ENCODE peak calls at places on chromosome 7, in four cellular contexts. One of them, this sample, is unnamed.

GRCh38 chr7:140857048-140857447 is 67.7 kb downstream of the BRAF start:
- DNase-seq in A549: no peak
- DNase-seq in suprapubic skin: no peak
- DNase-seq in stomach: no peak
- DNase-seq in this sample: no peak

GRCh38 chr7:150901160-150902035 is 49.1 kb downstream of the AOC1 start:
- DNase-seq in suprapubic skin: no peak
- DNase-seq in A549: no peak
- DNase-seq in stomach: no peak
- DNase-seq in this sample: no peak

GRCh38 chr7:119472398-119473038 is 800.5 kb upstream of the KCND2 start:
- DNase-seq in suprapubic skin: no peak
- DNase-seq in stomach: peak; percentile 66
- DNase-seq in A549: no peak
- DNase-seq in this sample: no peak

GRCh38 chr7:157684157-157684595 is 347.4 kb downstream of the DNAJB6 start:
- DNase-seq in suprapubic skin: no peak
- DNase-seq in A549: no peak
- DNase-seq in stomach: peak; percentile 18
- DNase-seq in this sample: no peak

GRCh38 chr7:5526190-5527037 is 102.8 kb upstream of the TNRC18 start:
- DNase-seq in A549: peak; percentile 66
- DNase-seq in stomach: peak; percentile 60
- DNase-seq in suprapubic skin: no peak
- DNase-seq in this sample: peak; percentile 80

GRCh38 chr7:97734255-97734654 is 2.4 kb downstream of the TAC1 start:
- DNase-seq in suprapubic skin: no peak
- DNase-seq in A549: no peak
- DNase-seq in stomach: no peak
- DNase-seq in this sample: no peak

GRCh38 chr7:41013117-41013516 is 689.8 kb downstream of the INHBA start:
- DNase-seq in stomach: no peak
- DNase-seq in A549: no peak
- DNase-seq in suprapubic skin: no peak
- DNase-seq in this sample: no peak

GRCh38 chr7:71244023-71244422 is 112.1 kb downstream of the GALNT17 start:
- DNase-seq in A549: no peak
- DNase-seq in stomach: no peak
- DNase-seq in suprapubic skin: no peak
- DNase-seq in this sample: no peak

GRCh38 chr7:158019726-158020705 is 567.6 kb downstream of the PTPRN2 start:
- DNase-seq in stomach: peak; percentile 24
- DNase-seq in suprapubic skin: peak; percentile 37
- DNase-seq in A549: no peak
- DNase-seq in this sample: peak; percentile 32

GRCh38 chr7:29806131-29806792 is at the start of gene WIPF3:
- DNase-seq in stomach: peak; percentile 68
- DNase-seq in suprapubic skin: no peak
- DNase-seq in A549: no peak
- DNase-seq in this sample: no peak

GRCh38 chr7:18378989-18379605 is 116.5 kb upstream of the HDAC9 start:
- DNase-seq in stomach: no peak
- DNase-seq in A549: no peak
- DNase-seq in suprapubic skin: no peak
- DNase-seq in this sample: no peak

GRCh38 chr7:137074386-137075030 is 206.1 kb downstream of the CHRM2 start:
- DNase-seq in stomach: no peak
- DNase-seq in A549: no peak
- DNase-seq in suprapubic skin: no peak
- DNase-seq in this sample: no peak

GRCh38 chr7:126495001-126495400 is 757.7 kb downstream of the GRM8 start:
- DNase-seq in A549: no peak
- DNase-seq in suprapubic skin: no peak
- DNase-seq in stomach: no peak
- DNase-seq in this sample: no peak

DNA sequence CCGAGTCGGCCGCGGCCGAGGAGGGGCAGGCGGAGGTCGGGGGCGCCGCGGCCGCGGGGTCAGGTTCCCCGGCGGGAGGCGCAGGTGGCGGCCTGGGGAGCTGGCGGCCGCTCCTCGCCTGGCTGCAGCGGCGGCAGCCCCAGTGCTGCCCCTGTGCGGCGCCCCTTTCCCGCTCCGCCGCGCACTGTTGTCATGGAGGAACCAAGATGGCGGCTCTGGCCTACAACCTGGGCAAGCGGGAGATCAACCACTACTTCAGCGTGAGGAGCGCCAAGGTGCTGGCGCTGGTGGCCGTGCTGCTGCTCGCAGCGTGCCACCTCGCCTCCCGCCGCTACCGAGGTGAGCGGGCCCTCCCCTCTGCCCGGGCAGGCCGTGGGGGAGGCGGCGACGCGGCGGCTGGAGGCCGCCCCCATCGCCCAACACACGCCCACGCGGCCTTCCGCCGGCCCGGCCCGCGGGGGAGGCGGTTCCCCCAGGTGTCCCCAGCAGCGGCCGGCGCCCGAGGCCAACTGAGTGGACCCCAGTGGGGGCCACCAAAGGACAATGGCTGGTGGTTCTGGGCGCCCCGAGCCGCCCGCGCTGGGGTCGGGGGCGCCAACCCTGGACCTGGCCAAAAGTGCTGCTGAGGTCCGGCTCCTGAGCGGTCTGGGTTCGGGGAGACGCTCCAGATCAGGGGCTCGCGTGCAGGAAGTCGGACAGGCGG is 421 bp downstream of the CASD1 start:
- DNase-seq in A549: peak; percentile 84
- DNase-seq in stomach: peak; percentile 72
- DNase-seq in suprapubic skin: peak; percentile 74
- DNase-seq in this sample: peak; percentile 77
- TF ChIP-seq POLR2A in A549: peak; percentile 71
- TF ChIP-seq POLR2A in stomach: no peak
- TF ChIP-seq POLR2A in suprapubic skin: no peak
- TF ChIP-seq POLR2A in this sample: no peak

DNA sequence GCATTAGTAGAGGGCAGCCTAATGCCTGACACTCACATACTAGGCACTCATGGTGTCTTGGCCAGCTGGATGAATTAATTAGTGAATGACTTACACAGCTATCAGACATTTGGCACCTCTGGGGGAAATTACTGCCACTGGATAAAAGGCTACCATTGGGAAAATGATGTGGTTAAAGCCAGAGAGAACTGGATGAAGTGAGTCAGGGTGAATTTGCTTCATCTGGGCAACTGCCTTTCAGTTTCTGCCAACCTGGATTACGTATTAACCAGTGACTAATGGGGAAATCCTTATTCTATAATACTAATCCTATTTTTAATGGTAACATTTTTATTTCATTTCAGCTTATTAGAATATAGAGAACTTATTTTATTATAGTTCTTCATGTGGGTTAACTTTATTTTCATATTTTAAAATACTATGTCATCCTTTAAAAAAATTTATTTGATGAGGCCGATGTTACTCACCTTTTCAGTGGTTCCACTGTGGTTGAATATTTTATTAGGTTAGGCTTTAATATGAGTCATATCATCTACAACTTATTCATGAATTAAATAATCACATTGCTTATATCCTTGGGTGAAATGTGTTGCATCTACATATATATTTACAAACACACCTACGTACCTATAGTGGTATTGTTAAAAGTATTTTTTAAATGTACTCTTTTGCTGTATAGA is 85.6 kb upstream of the CAPZA2 start:
- DNase-seq in A549: peak; percentile 80
- DNase-seq in suprapubic skin: no peak
- DNase-seq in stomach: no peak
- DNase-seq in this sample: no peak
- TF ChIP-seq EP300 in A549: peak; percentile 75
- TF ChIP-seq EP300 in suprapubic skin: no peak
- TF ChIP-seq EP300 in stomach: no peak
- TF ChIP-seq EP300 in this sample: no peak

DNA sequence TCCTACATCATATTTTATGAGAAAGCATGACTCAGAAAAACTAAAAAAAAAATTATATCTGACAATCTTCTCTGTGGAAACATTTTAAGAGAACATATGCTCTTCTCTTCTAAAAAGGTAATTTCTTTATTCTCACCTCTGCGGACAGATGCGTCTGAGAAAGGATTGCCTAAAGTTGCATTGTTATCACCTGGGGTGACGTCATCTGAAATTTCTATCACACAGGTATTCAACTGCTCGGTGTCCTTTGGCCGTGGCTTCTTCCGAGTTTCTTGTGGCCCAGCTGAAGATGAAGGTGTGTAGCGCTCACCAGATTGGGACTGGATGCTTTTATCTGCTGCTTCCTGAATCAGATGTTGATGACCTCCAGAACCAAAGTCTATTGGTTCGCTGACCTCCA is 14.3 kb upstream of the GATAD1 start:
- DNase-seq in stomach: no peak
- DNase-seq in A549: no peak
- DNase-seq in suprapubic skin: no peak
- DNase-seq in this sample: no peak
- H3K4me3 ChIP-seq in stomach: no peak overlapping the region
- H3K4me3 ChIP-seq in A549: no peak overlapping the region
- H3K4me3 ChIP-seq in suprapubic skin: no peak overlapping the region
- H3K4me3 ChIP-seq in this sample: no peak overlapping the region

GRCh38 chr7:105391429-105391828 is 2.7 kb upstream of the SRPK2 start:
- DNase-seq in stomach: no peak
- DNase-seq in suprapubic skin: no peak
- DNase-seq in A549: no peak
- DNase-seq in this sample: no peak

GRCh38 chr7:105389889-105390288 is 1.2 kb upstream of the SRPK2 start:
- DNase-seq in stomach: no peak
- DNase-seq in A549: no peak
- DNase-seq in suprapubic skin: no peak
- DNase-seq in this sample: no peak

GRCh38 chr7:105388373-105389089 is at the start of gene SRPK2:
- DNase-seq in stomach: peak; percentile 84
- DNase-seq in A549: peak; percentile 81
- DNase-seq in suprapubic skin: peak; percentile 75
- DNase-seq in this sample: peak; percentile 88

GRCh38 chr7:105389090-105389650 is 449 bp upstream of the SRPK2 start:
- DNase-seq in stomach: peak; percentile 57
- DNase-seq in A549: peak; percentile 77
- DNase-seq in suprapubic skin: peak; percentile 69
- DNase-seq in this sample: peak; percentile 74

DNA sequence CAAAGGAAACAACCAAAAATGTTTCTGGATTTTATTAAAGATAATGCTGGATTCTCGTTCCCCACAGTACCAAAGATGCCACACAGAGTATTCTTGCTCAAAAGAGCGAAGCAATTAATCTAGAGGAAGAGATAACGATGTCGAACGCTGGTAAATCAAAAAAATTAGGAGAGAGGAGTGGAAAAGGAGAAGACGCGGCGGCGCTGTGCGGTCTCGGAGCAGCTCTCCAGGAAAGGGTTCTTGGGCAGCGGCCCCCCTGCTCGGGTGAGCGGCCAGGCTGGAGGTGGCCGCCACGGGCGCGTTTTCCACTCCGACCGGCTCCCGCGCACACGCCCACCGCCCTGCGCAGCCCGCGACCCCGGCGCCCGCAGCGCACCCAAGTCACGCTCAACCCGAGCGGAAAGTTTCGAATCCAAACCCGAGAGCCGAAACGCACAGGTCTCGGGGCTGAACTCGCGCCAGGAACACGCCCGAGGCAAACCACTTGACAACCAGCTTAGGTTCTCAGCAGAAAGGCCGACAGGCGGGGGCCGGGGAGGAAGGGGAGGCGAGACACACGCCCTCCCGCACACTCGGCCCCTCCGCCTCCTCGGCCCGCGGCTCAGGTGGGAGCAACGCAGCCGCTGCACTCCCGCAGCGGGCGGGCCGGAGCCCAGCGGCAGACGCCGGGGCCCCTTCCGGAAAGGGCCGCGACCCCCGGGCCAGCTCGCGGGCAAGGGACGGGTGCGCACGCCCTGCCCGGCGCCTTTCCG is 924 bp downstream of the SRPK2 start:
- DNase-seq in A549: peak; percentile 55
- DNase-seq in suprapubic skin: peak; percentile 73
- DNase-seq in stomach: peak; percentile 63
- DNase-seq in this sample: peak; percentile 83
- TF ChIP-seq POLR2A in A549: no peak
- TF ChIP-seq POLR2A in suprapubic skin: no peak
- TF ChIP-seq POLR2A in stomach: no peak
- TF ChIP-seq POLR2A in this sample: no peak

GRCh38 chr7:104230606-104231005 is 22.8 kb upstream of the ORC5 start:
- DNase-seq in A549: no peak
- DNase-seq in stomach: no peak
- DNase-seq in suprapubic skin: no peak
- DNase-seq in this sample: no peak

GRCh38 chr7:104228442-104228841 is 20.6 kb upstream of the ORC5 start:
- DNase-seq in suprapubic skin: no peak
- DNase-seq in A549: no peak
- DNase-seq in stomach: no peak
- DNase-seq in this sample: no peak

GRCh38 chr7:104225441-104225840 is 17.6 kb upstream of the ORC5 start:
- DNase-seq in stomach: no peak
- DNase-seq in suprapubic skin: no peak
- DNase-seq in A549: no peak
- DNase-seq in this sample: no peak

DNA sequence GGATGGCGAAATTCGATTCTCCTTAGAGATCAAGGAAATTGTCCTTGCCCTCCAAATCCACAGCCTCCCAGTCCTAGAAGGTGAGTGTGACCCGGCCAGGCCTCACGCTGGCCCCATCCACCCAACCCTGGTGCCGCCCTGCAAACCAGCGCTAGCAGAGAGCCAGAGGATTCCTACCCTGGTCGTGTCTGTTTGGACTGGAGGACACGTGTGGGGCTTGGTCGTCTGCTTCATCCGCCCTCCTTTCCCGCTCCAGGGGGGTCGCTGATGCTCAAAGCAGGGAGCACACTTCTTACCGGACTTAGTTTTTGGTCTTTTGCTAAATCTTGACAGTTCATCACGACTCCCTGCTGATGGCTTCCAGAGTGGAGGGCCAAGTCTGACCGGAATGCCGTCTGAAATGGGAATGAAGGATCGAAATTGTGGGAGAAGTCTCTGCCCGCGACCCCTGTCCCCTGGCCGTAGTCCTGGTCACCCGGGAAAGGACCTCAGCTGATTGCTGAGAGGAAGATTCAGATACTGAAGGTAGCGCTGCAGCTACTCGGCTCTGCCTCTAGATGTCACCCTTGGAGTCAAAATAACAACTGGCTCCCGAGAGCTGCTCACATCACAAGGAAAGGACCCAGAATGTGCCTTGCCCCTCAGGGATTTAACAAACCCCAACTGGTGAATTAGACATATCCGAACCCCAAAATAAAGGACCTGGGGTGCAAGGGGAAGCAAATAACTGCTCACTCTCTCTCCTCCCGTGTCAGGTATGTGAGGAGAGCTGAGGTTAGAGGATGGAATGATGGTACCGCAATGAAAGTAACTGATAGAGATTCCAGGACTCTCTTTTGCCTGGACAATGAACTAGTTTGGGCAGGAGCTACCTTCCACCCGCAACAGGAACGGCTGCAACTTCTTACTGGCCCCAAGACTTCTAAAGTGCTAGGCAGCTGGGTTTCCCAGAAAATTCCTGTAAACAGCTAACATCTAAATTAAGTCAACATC is 23.5 kb upstream of the ORC5 start:
- DNase-seq in stomach: peak; percentile 45
- DNase-seq in suprapubic skin: no peak
- DNase-seq in A549: peak; percentile 56
- DNase-seq in this sample: peak; percentile 66
- TF ChIP-seq EP300 in stomach: no peak
- TF ChIP-seq EP300 in suprapubic skin: no peak
- TF ChIP-seq EP300 in A549: no peak
- TF ChIP-seq EP300 in this sample: no peak

GRCh38 chr7:44630791-44631457 is 24.5 kb downstream of the OGDH start:
- DNase-seq in suprapubic skin: no peak
- DNase-seq in A549: no peak
- DNase-seq in stomach: no peak
- DNase-seq in this sample: no peak
- H3K4me3 ChIP-seq in suprapubic skin: no peak overlapping the region
- H3K4me3 ChIP-seq in A549: no peak overlapping the region
- H3K4me3 ChIP-seq in stomach: no peak overlapping the region
- H3K4me3 ChIP-seq in this sample: no peak overlapping the region

GRCh38 chr7:100101016-100101862 is at the start of the genes AP4M1 and MCM7:
- DNase-seq in suprapubic skin: peak; percentile 100
- DNase-seq in stomach: peak; percentile 99
- DNase-seq in A549: peak; percentile 100
- DNase-seq in this sample: peak; percentile 100
- TF ChIP-seq POLR2A in suprapubic skin: no peak
- TF ChIP-seq POLR2A in stomach: no peak
- TF ChIP-seq POLR2A in A549: no peak
- TF ChIP-seq POLR2A in this sample: no peak

This sample was measured in sigmoid colon.